ENCODE peak calls at places on chromosomes 13 and 19, in ten cellular contexts. D is cardiac muscle cell; J is adrenal gland; A is GM12865; K is head of caudate nucleus; E is body of pancreas; X is epithelial cell of esophagus; M is neural crest cell; L is stimulated activated CD4-positive, alpha-beta T cell treated with anti-CD3 and anti-CD28 coated beads, TNF-alpha, amount 100 ng/mL, for 4 hours; H is naive thymus-derived CD8-positive, alpha-beta T cell. T is an unnamed sample.

GRCh38 chr19:5090780-5091575 is 122.1 kb downstream of the KDM4B start:
- DNase-seq in D (peak), J (peak), A (no peak), K (peak), E (peak), X (no peak), M (no peak), L (no peak), H (no peak), T (no peak)

GRCh38 chr13:25215253-25215575 is 43.1 kb upstream of the AMER2 start:
- DNase-seq in D (no peak), J (no peak), A (no peak), K (no peak), E (no peak), X (no peak), M (no peak), L (no peak), H (no peak), T (no peak)

GRCh38 chr19:19057317-19057716 is 6.5 kb upstream of the SLC25A42 start:
- DNase-seq in D (no peak), J (no peak), A (no peak), K (no peak), E (no peak), X (no peak), M (no peak), L (no peak), H (no peak), T (no peak)

GRCh38 chr13:106063591-106064308 is 471.7 kb downstream of the EFNB2 start:
- DNase-seq in D (peak), J (no peak), A (no peak), K (no peak), E (no peak), X (peak), M (no peak), L (no peak), H (no peak), T (no peak)

GRCh38 chr19:13920940-13921744 is 15.1 kb downstream of the CC2D1A start:
- DNase-seq in D (peak), J (peak), A (peak), K (no peak), E (peak), X (peak), M (no peak), L (no peak), H (no peak), T (no peak)

GRCh38 chr19:42850981-42851717 is 28.4 kb downstream of the PSG1 start:
- DNase-seq in D (peak), J (peak), A (no peak), K (no peak), E (peak), X (peak), M (no peak), L (no peak), H (no peak), T (no peak)

GRCh38 chr19:45599286-45599685 is 2.7 kb downstream of the GPR4 start:
- DNase-seq in D (no peak), J (no peak), A (no peak), K (no peak), E (no peak), X (no peak), M (no peak), L (no peak), H (no peak), T (no peak)

GRCh38 chr13:113636266-113636963 is 21.6 kb downstream of the ATP4B start:
- DNase-seq in D (no peak), J (no peak), A (no peak), K (no peak), E (no peak), X (no peak), M (no peak), L (no peak), H (no peak), T (no peak)

GRCh38 chr19:10018786-10019185 is 5.5 kb downstream of the RDH8 start:
- DNase-seq in D (no peak), J (no peak), A (no peak), K (no peak), E (no peak), X (no peak), M (no peak), L (no peak), H (no peak), T (no peak)

GRCh38 chr19:29715695-29716581 is 877 bp upstream of the C19orf12 start:
- DNase-seq in D (peak), J (peak), A (peak), K (no peak), E (no peak), X (peak), M (no peak), L (no peak), H (peak), T (no peak)

GRCh38 chr13:34076319-34076718 is 258.4 kb downstream of the RFC3 start:
- DNase-seq in D (no peak), J (no peak), A (no peak), K (no peak), E (no peak), X (no peak), M (no peak), L (no peak), H (no peak), T (no peak)

GRCh38 chr13:113864303-113864890 is 521 bp upstream of the GAS6 start:
- DNase-seq in D (peak), J (no peak), A (no peak), K (no peak), E (no peak), X (peak), M (no peak), L (no peak), H (no peak), T (no peak)

GRCh38 chr19:15285896-15286591 is 46.3 kb downstream of the BRD4 start:
- DNase-seq in D (no peak), J (no peak), A (peak), K (no peak), E (no peak), X (no peak), M (no peak), L (no peak), H (no peak), T (peak)

GRCh38 chr13:25847635-25848616 is 203.9 kb downstream of the SHISA2 start:
- DNase-seq in D (peak), J (peak), A (peak), K (no peak), E (peak), X (no peak), M (no peak), L (no peak), H (no peak), T (no peak)

GRCh38 chr19:32719611-32720059 is at the start of gene TDRD12:
- DNase-seq in D (no peak), J (peak), A (no peak), K (no peak), E (no peak), X (no peak), M (no peak), L (no peak), H (no peak), T (no peak)